ENCODE peak calls at places on chromosomes 7 and 10, in seven cellular contexts. K is AG04450, Y is body of pancreas, I is endothelial cell, T is nephron progenitor cell, R is HFF-Myc, J is osteoblast. H is an unnamed sample.

GRCh38 chr7:34558026-34558425 is 100.0 kb upstream of the NPSR1 start:
- DNase-seq in K (no peak), R (no peak), J (no peak), T (no peak), Y (no peak), I (no peak), H (no peak)

GRCh38 chr7:41779918-41780317 is 77.0 kb upstream of the INHBA start:
- DNase-seq in I (no peak), R (no peak), K (no peak), Y (no peak), T (no peak), J (no peak), H (no peak)

GRCh38 chr7:129376076-129376777 is 58.0 kb upstream of the STRIP2 start:
- DNase-seq in R (no peak), Y (peak; percentile 42), I (peak; percentile 51), J (peak; percentile 75), T (peak; percentile 39), K (no peak), H (peak; percentile 45)

GRCh38 chr10:104099941-104100340 is 14.3 kb upstream of the COL17A1 start:
- DNase-seq in J (no peak), R (no peak), Y (no peak), K (no peak), I (no peak), T (no peak), H (no peak)

GRCh38 chr10:10977978-10978377 is 39.7 kb upstream of the CELF2 start:
- DNase-seq in Y (no peak), J (no peak), R (no peak), T (no peak), I (no peak), K (peak; percentile 16), H (no peak)

GRCh38 chr7:80833289-80834104 is 85.4 kb downstream of the SEMA3C start:
- DNase-seq in R (no peak), T (no peak), I (no peak), K (no peak), J (peak; percentile 23), Y (no peak), H (no peak)

GRCh38 chr7:234712-235553 is 42.6 kb downstream of the FAM20C start:
- DNase-seq in T (no peak), I (no peak), R (no peak), Y (peak; percentile 76), K (peak; percentile 65), J (no peak), H (no peak)

GRCh38 chr7:42170724-42171123 is 66.3 kb downstream of the GLI3 start:
- DNase-seq in J (peak; percentile 74), Y (no peak), R (no peak), T (no peak), I (no peak), K (no peak), H (no peak)

GRCh38 chr7:101678713-101679112 is 49.6 kb upstream of the MYL10 start:
- DNase-seq in T (no peak), I (no peak), R (no peak), K (no peak), Y (no peak), J (peak; percentile 96), H (no peak)

GRCh38 chr10:69344591-69345244 is 66.4 kb downstream of the HK1 start:
- DNase-seq in Y (no peak), R (no peak), I (no peak), J (peak; percentile 53), T (no peak), K (no peak), H (peak; percentile 48)

GRCh38 chr10:64601298-64601697 is 1080.1 kb downstream of the REEP3 start:
- DNase-seq in J (no peak), I (no peak), R (no peak), Y (no peak), K (no peak), T (no peak), H (no peak)

GRCh38 chr7:163971-164881 is 28.1 kb upstream of the FAM20C start:
- DNase-seq in J (peak; percentile 84), I (no peak), Y (peak; percentile 10), K (no peak), T (no peak), R (no peak), H (no peak)

GRCh38 chr10:104734408-104734807 is 93.3 kb downstream of the SORCS3 start:
- DNase-seq in K (no peak), Y (no peak), R (no peak), J (no peak), I (no peak), T (no peak), H (no peak)

GRCh38 chr10:5089869-5090268 is 4.3 kb upstream of the AKR1C3 start:
- DNase-seq in K (no peak), Y (no peak), R (no peak), T (no peak), I (peak; percentile 7), J (no peak), H (no peak)

GRCh38 chr7:155647734-155648133 is 3.3 kb downstream of the RBM33 start:
- DNase-seq in K (no peak), Y (no peak), T (no peak), I (no peak), J (no peak), R (no peak), H (no peak)

GRCh38 chr10:987635-987905 is 664 bp upstream of the GTPBP4 start:
- DNase-seq in T (no peak), Y (no peak), R (no peak), I (no peak), J (no peak), K (no peak), H (no peak)

DNA sequence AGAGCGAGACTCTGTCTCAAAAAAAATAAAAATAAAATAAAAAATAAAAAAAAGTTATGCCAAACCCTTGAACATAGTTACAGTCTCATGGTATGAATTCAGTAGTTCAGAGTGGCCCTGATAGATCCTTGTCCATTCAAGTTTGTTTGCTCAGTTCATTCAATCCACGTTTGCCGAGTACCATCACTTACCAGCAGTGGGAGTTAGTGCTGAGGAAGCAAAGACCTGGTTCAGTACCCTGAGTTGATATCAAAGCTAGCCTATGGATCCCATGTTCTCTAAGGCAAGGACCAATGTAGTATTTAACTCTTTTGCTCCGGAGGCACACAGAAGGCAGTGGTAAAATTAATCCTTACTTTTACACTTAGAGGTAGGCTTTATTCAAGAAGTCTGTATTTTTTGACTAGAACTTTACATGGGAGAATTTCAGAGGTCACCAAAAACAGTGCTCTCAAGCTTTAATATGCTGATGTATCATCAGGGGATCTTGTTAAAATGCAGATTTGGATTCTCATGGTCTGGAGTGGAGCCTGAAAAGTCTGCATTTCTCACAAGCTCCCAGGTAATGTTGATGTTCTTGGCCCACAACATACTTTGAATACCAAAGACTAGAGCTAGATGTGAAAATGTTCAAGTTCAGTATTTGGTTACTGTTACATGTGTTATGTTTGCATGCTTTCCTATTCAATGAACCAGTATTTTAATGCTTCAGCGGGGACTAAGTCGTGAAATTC is 38.1 kb upstream of the HBP1 start:
- DNase-seq in R (no peak), T (no peak), J (no peak), I (no peak), K (no peak), Y (no peak), H (no peak)
- TF ChIP-seq CTCF in R (peak; percentile 22), T (no peak), J (no peak), I (no peak), K (peak; percentile 17), Y (no peak), H (no peak)

GRCh38 chr10:114387784-114388183 is 16.5 kb downstream of the AFAP1L2 start:
- DNase-seq in J (no peak), T (no peak), K (no peak), Y (no peak), R (no peak), I (no peak), H (no peak)
- TF ChIP-seq CTCF in J (no peak), T (no peak), K (no peak), Y (no peak), R (no peak), I (peak; percentile 30), H (no peak)

GRCh38 chr10:112687647-112688046 is 240.6 kb downstream of the VTI1A start:
- DNase-seq in I (no peak), Y (no peak), J (peak; percentile 75), K (no peak), R (no peak), T (no peak), H (no peak)

DNA sequence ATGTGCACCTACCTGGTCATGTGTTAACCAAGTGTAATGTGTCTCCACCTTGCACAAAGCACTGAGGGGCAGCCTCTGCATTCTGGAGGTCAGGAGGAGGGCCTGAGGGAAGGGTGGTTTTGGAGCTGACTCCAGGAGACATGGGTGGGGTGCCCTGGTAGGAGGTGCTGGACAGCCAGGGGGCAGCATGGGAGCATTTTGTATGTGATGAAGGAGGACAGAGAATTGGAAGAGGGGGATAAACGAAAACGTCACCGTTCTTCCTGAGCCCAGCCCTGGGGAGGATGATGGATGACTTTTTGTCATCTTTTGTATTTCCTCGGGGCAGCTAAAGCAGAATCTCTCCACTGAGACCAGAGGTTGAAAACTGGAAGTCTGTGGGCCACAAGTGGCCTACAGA is 242.3 kb downstream of the VTI1A start:
- DNase-seq in K (no peak), Y (no peak), T (peak; percentile 41), I (peak; percentile 44), R (no peak), J (no peak), H (no peak)
- TF ChIP-seq CTCF in K (peak; percentile 50), Y (peak; percentile 19), T (peak; percentile 34), I (peak; percentile 29), R (peak; percentile 50), J (peak; percentile 48), H (no peak)

GRCh38 chr10:125027889-125028288 is 86.0 kb downstream of the ZRANB1 start:
- DNase-seq in T (no peak), J (no peak), R (no peak), Y (no peak), I (no peak), K (no peak), H (no peak)

GRCh38 chr10:125024496-125025234 is 82.7 kb downstream of the ZRANB1 start:
- DNase-seq in K (no peak), J (no peak), R (no peak), T (no peak), Y (no peak), I (no peak), H (no peak)

GRCh38 chr10:125026974-125027735 is 85.2 kb downstream of the ZRANB1 start:
- DNase-seq in T (no peak), J (no peak), Y (no peak), K (no peak), I (no peak), R (no peak), H (no peak)

GRCh38 chr10:125025341-125025740 is 83.4 kb downstream of the ZRANB1 start:
- DNase-seq in T (no peak), Y (no peak), J (no peak), R (no peak), I (no peak), K (peak; percentile 15), H (no peak)

DNA sequence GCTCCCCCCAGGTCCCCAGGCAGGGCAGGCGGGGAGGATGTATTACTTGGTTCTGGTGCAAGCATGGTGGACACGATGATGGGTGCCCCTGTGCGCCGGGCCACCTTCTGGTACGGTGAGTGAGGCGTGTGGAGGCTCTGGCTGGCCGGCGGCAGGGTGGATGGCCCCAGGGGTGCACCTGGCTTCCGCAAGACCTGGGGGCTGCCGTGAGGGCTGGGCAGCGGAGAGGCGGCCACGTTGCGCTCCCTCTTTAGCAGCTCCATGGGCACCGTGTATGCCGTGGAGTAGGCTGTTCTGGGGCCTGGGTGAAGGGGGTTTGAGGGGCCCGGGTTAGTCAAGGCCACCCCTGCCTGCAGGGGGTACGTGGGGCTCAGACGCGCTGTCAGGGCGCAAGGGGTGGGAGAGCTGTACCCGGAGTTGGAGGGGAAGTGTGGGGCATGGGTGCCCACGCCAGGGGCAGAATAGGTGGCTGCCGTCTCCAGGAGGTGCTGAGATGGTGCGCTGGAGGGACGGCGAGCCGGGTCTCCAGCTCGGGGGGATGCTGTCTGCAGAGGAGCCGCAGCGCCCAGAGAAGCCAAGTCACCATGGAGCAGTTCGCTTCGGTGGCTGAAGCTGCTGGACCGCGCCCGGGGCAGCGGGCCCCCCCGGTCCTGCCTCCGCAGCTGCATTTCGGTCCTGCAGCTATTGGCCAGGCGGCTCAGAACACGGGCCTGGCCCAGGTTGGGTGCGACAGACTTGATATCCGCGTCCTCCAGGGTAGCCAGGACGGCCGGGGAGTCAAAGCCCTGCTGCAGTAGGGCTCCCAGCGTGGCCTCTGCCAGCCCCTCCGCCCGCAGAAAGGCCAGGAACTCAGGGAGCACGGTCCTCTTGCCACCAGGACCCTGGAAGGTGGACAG is 84.4 kb downstream of the ZRANB1 start:
- DNase-seq in K (no peak), R (no peak), Y (no peak), T (no peak), J (no peak), I (no peak), H (no peak)
- TF ChIP-seq CTCF in K (no peak), R (no peak), Y (no peak), T (no peak), J (no peak), I (no peak), H (no peak)

H was measured in GM10248.